ENCODE peak calls at places on chromosomes 13 and 19, in seven cellular contexts. J is H54, N is NCI-H2029, C is bronchial epithelial cell, I is SK-MEL-5, B is mammary epithelial cell, Z is MV-4-11. H is an unnamed sample.

GRCh38 chr19:49020931-49021895 is 2.9 kb downstream of the CGB3 start:
- DNase-seq in J (no peak), N (no peak), C (no peak), I (no peak), B (peak), Z (peak), H (no peak)

GRCh38 chr13:112069727-112070300 is 2.9 kb downstream of the SOX1 start:
- DNase-seq in J (no peak), N (no peak), C (no peak), I (no peak), B (no peak), Z (no peak), H (no peak)

GRCh38 chr13:98785405-98785804 is 32.9 kb upstream of the SLC15A1 start:
- DNase-seq in J (no peak), N (no peak), C (peak), I (no peak), B (no peak), Z (no peak), H (no peak)

GRCh38 chr13:114147803-114148520 is 15.5 kb upstream of the RASA3 start:
- DNase-seq in J (no peak), N (no peak), C (no peak), I (no peak), B (no peak), Z (no peak), H (no peak)

GRCh38 chr13:51761638-51762350 is 42.2 kb downstream of the DHRS12 start:
- DNase-seq in J (no peak), N (no peak), C (no peak), I (no peak), B (no peak), Z (no peak), H (peak)

GRCh38 chr19:48090281-48090802 is 20.3 kb downstream of the PLA2G4C start:
- DNase-seq in J (no peak), N (peak), C (no peak), I (peak), B (no peak), Z (peak), H (no peak)

GRCh38 chr13:41458187-41458938 is 1.0 kb downstream of the RGCC start:
- DNase-seq in J (no peak), N (no peak), C (peak), I (no peak), B (peak), Z (peak), H (no peak)

GRCh38 chr19:6047741-6048231 is 62.5 kb downstream of the RFX2 start:
- DNase-seq in J (no peak), N (peak), C (peak), I (peak), B (no peak), Z (peak), H (no peak)

GRCh38 chr19:12126707-12127106 is 13.4 kb downstream of the ZNF20 start:
- DNase-seq in J (no peak), N (no peak), C (peak), I (peak), B (no peak), Z (no peak), H (no peak)

GRCh38 chr19:41265376-41266153 is 1.4 kb downstream of the HNRNPUL1 start:
- DNase-seq in J (no peak), N (no peak), C (peak), I (peak), B (peak), Z (no peak), H (peak)

H was measured in heart right ventricle.